ENCODE peak calls at places on chromosomes 7 and 10, in ten cellular contexts. One of them, this sample, is unnamed.

GRCh38 chr7:138752568-138753518 is 45.0 kb upstream of the TMEM213 start:
- DNase-seq in AG09309: no peak
- DNase-seq in testis: peak
- DNase-seq in mammary epithelial cell: peak
- DNase-seq in Panc1: peak
- DNase-seq in Peyer's patch: peak
- DNase-seq in coronary artery: no peak
- DNase-seq in cardiac muscle cell: peak
- DNase-seq in AG04450: no peak
- DNase-seq in astrocyte of the cerebellum: no peak
- DNase-seq in this sample: peak

GRCh38 chr10:121460733-121461132 is 137.5 kb downstream of the FGFR2 start:
- DNase-seq in AG09309: no peak
- DNase-seq in testis: no peak
- DNase-seq in mammary epithelial cell: peak
- DNase-seq in Panc1: no peak
- DNase-seq in Peyer's patch: no peak
- DNase-seq in coronary artery: no peak
- DNase-seq in cardiac muscle cell: no peak
- DNase-seq in AG04450: no peak
- DNase-seq in astrocyte of the cerebellum: no peak
- DNase-seq in this sample: peak

GRCh38 chr10:97332586-97333350 is 1.8 kb downstream of the FRAT2 start:
- DNase-seq in AG09309: peak
- DNase-seq in testis: peak
- DNase-seq in mammary epithelial cell: peak
- DNase-seq in Panc1: peak
- DNase-seq in Peyer's patch: peak
- DNase-seq in coronary artery: no peak
- DNase-seq in cardiac muscle cell: peak
- DNase-seq in AG04450: peak
- DNase-seq in astrocyte of the cerebellum: peak
- DNase-seq in this sample: peak

GRCh38 chr10:51759896-51760534 is 60.6 kb upstream of the CSTF2T start:
- DNase-seq in AG09309: no peak
- DNase-seq in testis: no peak
- DNase-seq in mammary epithelial cell: no peak
- DNase-seq in Panc1: no peak
- DNase-seq in Peyer's patch: no peak
- DNase-seq in coronary artery: no peak
- DNase-seq in cardiac muscle cell: no peak
- DNase-seq in AG04450: no peak
- DNase-seq in astrocyte of the cerebellum: no peak
- DNase-seq in this sample: no peak

GRCh38 chr10:17009228-17009700 is 120.3 kb downstream of the CUBN start:
- DNase-seq in AG09309: no peak
- DNase-seq in testis: no peak
- DNase-seq in mammary epithelial cell: peak
- DNase-seq in Panc1: no peak
- DNase-seq in Peyer's patch: no peak
- DNase-seq in coronary artery: no peak
- DNase-seq in cardiac muscle cell: no peak
- DNase-seq in AG04450: no peak
- DNase-seq in astrocyte of the cerebellum: no peak
- DNase-seq in this sample: peak

GRCh38 chr10:21260060-21260792 is 265.3 kb downstream of the SKIDA1 start:
- DNase-seq in AG09309: no peak
- DNase-seq in testis: peak
- DNase-seq in mammary epithelial cell: no peak
- DNase-seq in Panc1: no peak
- DNase-seq in Peyer's patch: no peak
- DNase-seq in coronary artery: no peak
- DNase-seq in cardiac muscle cell: no peak
- DNase-seq in AG04450: no peak
- DNase-seq in astrocyte of the cerebellum: no peak
- DNase-seq in this sample: no peak

GRCh38 chr10:62268027-62268398 is 631 bp downstream of the RTKN2 start:
- DNase-seq in AG09309: no peak
- DNase-seq in testis: no peak
- DNase-seq in mammary epithelial cell: no peak
- DNase-seq in Panc1: no peak
- DNase-seq in Peyer's patch: no peak
- DNase-seq in coronary artery: no peak
- DNase-seq in cardiac muscle cell: peak
- DNase-seq in AG04450: no peak
- DNase-seq in astrocyte of the cerebellum: no peak
- DNase-seq in this sample: no peak

GRCh38 chr7:3207387-3207786 is 93.7 kb upstream of the SDK1 start:
- DNase-seq in AG09309: no peak
- DNase-seq in testis: no peak
- DNase-seq in mammary epithelial cell: no peak
- DNase-seq in Panc1: no peak
- DNase-seq in Peyer's patch: no peak
- DNase-seq in coronary artery: no peak
- DNase-seq in cardiac muscle cell: no peak
- DNase-seq in AG04450: no peak
- DNase-seq in astrocyte of the cerebellum: no peak
- DNase-seq in this sample: no peak

GRCh38 chr10:82240408-82240807 is 365.4 kb downstream of the NRG3 start:
- DNase-seq in AG09309: no peak
- DNase-seq in testis: no peak
- DNase-seq in mammary epithelial cell: no peak
- DNase-seq in Panc1: no peak
- DNase-seq in Peyer's patch: no peak
- DNase-seq in coronary artery: no peak
- DNase-seq in cardiac muscle cell: no peak
- DNase-seq in AG04450: no peak
- DNase-seq in astrocyte of the cerebellum: no peak
- DNase-seq in this sample: no peak

GRCh38 chr7:23938937-23939552 is 229.0 kb downstream of the STK31 start:
- DNase-seq in AG09309: no peak
- DNase-seq in testis: peak
- DNase-seq in mammary epithelial cell: peak
- DNase-seq in Panc1: peak
- DNase-seq in Peyer's patch: peak
- DNase-seq in coronary artery: no peak
- DNase-seq in cardiac muscle cell: peak
- DNase-seq in AG04450: no peak
- DNase-seq in astrocyte of the cerebellum: no peak
- DNase-seq in this sample: peak
- TF ChIP-seq CTCF in AG09309: peak
- TF ChIP-seq CTCF in testis: no peak
- TF ChIP-seq CTCF in mammary epithelial cell: peak
- TF ChIP-seq CTCF in Panc1: peak
- TF ChIP-seq CTCF in Peyer's patch: peak
- TF ChIP-seq CTCF in coronary artery: no peak
- TF ChIP-seq CTCF in cardiac muscle cell: peak
- TF ChIP-seq CTCF in AG04450: peak
- TF ChIP-seq CTCF in astrocyte of the cerebellum: peak
- TF ChIP-seq CTCF in this sample: peak

DNA sequence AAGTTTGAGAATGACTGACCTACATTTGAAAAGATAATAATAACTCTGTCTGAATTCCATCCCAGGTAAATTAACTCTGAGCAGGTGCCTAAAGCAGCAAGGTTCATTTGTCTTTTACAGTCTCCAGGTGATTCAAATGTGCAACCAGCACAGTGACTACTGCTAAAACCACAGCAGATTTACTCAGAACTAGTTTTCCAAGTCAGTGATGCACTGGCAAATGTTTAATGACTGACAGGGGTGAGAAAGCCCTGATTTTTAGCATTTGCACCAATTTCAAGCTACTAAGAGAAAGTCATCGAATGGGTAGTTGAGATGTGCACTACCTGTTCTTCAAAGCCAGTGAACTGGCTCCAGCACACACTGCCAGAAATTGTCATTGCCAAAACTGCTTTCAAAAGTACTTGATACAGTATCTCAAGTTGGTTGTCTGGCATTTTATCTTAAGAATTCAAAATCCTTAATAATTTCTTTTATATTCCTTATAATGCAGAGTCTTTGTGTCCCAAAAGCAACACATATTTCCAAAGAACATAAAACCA is 60.3 kb downstream of the ATOH7 start:
- DNase-seq in AG09309: no peak
- DNase-seq in testis: peak
- DNase-seq in mammary epithelial cell: no peak
- DNase-seq in Panc1: no peak
- DNase-seq in Peyer's patch: no peak
- DNase-seq in coronary artery: no peak
- DNase-seq in cardiac muscle cell: no peak
- DNase-seq in AG04450: no peak
- DNase-seq in astrocyte of the cerebellum: no peak
- DNase-seq in this sample: no peak
- H3K4me3 ChIP-seq in AG09309: no peak
- H3K4me3 ChIP-seq in testis: no peak
- H3K4me3 ChIP-seq in mammary epithelial cell: no peak
- H3K4me3 ChIP-seq in Panc1: no peak
- H3K4me3 ChIP-seq in Peyer's patch: no peak
- H3K4me3 ChIP-seq in coronary artery: no peak
- H3K4me3 ChIP-seq in cardiac muscle cell: no peak
- H3K4me3 ChIP-seq in AG04450: no peak
- H3K4me3 ChIP-seq in astrocyte of the cerebellum: no peak
- H3K4me3 ChIP-seq in this sample: no peak

DNA sequence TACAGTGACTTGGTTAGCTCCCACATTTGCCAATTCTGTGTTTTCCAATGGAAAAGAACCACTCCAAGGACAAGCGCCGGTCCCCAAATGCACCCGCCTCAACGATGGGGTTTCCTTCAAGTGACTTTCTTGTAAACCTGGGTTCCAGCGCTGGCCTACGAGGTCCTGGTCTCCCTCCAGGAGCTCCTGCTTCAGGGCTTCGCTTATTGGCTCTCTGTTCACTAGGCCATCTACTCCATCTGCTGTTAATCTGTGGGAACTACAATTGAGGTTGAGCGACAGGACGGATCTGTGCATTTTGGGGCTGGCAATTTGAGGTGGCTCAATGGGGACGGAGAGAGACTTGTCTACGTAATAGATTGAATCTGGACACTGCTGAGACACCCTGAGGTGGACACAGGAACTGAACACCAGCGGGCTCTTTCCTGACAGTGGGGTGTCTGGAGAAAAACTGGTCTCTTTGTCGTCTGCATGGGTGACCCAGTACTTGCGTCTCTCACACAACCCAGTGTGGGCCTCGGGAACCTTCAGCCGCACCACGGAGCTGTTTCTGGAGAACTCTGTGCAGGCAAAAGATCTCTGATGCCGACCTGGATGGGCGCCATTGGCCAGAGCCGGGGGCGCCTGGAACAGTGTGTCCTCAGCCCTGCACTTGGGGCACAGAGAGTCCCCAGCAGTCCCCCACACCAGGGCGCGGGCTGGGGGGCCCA is 115.9 kb upstream of the ADAM12 start:
- DNase-seq in AG09309: peak
- DNase-seq in testis: peak
- DNase-seq in mammary epithelial cell: peak
- DNase-seq in Panc1: peak
- DNase-seq in Peyer's patch: no peak
- DNase-seq in coronary artery: no peak
- DNase-seq in cardiac muscle cell: peak
- DNase-seq in AG04450: peak
- DNase-seq in astrocyte of the cerebellum: peak
- DNase-seq in this sample: peak
- TF ChIP-seq CTCF in AG09309: peak
- TF ChIP-seq CTCF in testis: peak
- TF ChIP-seq CTCF in mammary epithelial cell: peak
- TF ChIP-seq CTCF in Panc1: peak
- TF ChIP-seq CTCF in Peyer's patch: peak
- TF ChIP-seq CTCF in coronary artery: peak
- TF ChIP-seq CTCF in cardiac muscle cell: peak
- TF ChIP-seq CTCF in AG04450: peak
- TF ChIP-seq CTCF in astrocyte of the cerebellum: peak
- TF ChIP-seq CTCF in this sample: peak

GRCh38 chr10:26334232-26334931 is 103.8 kb upstream of the APBB1IP start:
- DNase-seq in AG09309: no peak
- DNase-seq in testis: no peak
- DNase-seq in mammary epithelial cell: no peak
- DNase-seq in Panc1: no peak
- DNase-seq in Peyer's patch: no peak
- DNase-seq in coronary artery: no peak
- DNase-seq in cardiac muscle cell: no peak
- DNase-seq in AG04450: no peak
- DNase-seq in astrocyte of the cerebellum: no peak
- DNase-seq in this sample: no peak

GRCh38 chr10:26334932-26335573 is 103.1 kb upstream of the APBB1IP start:
- DNase-seq in AG09309: peak
- DNase-seq in testis: peak
- DNase-seq in mammary epithelial cell: peak
- DNase-seq in Panc1: peak
- DNase-seq in Peyer's patch: peak
- DNase-seq in coronary artery: peak
- DNase-seq in cardiac muscle cell: peak
- DNase-seq in AG04450: no peak
- DNase-seq in astrocyte of the cerebellum: peak
- DNase-seq in this sample: peak

GRCh38 chr10:26331376-26331775 is 106.8 kb upstream of the APBB1IP start:
- DNase-seq in AG09309: no peak
- DNase-seq in testis: no peak
- DNase-seq in mammary epithelial cell: no peak
- DNase-seq in Panc1: no peak
- DNase-seq in Peyer's patch: no peak
- DNase-seq in coronary artery: no peak
- DNase-seq in cardiac muscle cell: no peak
- DNase-seq in AG04450: no peak
- DNase-seq in astrocyte of the cerebellum: no peak
- DNase-seq in this sample: no peak

GRCh38 chr10:26336979-26337378 is 101.2 kb upstream of the APBB1IP start:
- DNase-seq in AG09309: no peak
- DNase-seq in testis: no peak
- DNase-seq in mammary epithelial cell: no peak
- DNase-seq in Panc1: no peak
- DNase-seq in Peyer's patch: no peak
- DNase-seq in coronary artery: no peak
- DNase-seq in cardiac muscle cell: no peak
- DNase-seq in AG04450: no peak
- DNase-seq in astrocyte of the cerebellum: no peak
- DNase-seq in this sample: no peak

GRCh38 chr10:26335574-26336093 is 102.5 kb upstream of the APBB1IP start:
- DNase-seq in AG09309: no peak
- DNase-seq in testis: no peak
- DNase-seq in mammary epithelial cell: no peak
- DNase-seq in Panc1: no peak
- DNase-seq in Peyer's patch: no peak
- DNase-seq in coronary artery: no peak
- DNase-seq in cardiac muscle cell: no peak
- DNase-seq in AG04450: no peak
- DNase-seq in astrocyte of the cerebellum: no peak
- DNase-seq in this sample: no peak
- H3K4me3 ChIP-seq in AG09309: no peak
- H3K4me3 ChIP-seq in testis: no peak
- H3K4me3 ChIP-seq in mammary epithelial cell: no peak
- H3K4me3 ChIP-seq in Panc1: peak
- H3K4me3 ChIP-seq in Peyer's patch: peak
- H3K4me3 ChIP-seq in coronary artery: peak
- H3K4me3 ChIP-seq in cardiac muscle cell: no peak
- H3K4me3 ChIP-seq in AG04450: no peak
- H3K4me3 ChIP-seq in astrocyte of the cerebellum: no peak
- H3K4me3 ChIP-seq in this sample: no peak

GRCh38 chr10:84845628-84846261 is 517.4 kb downstream of the CCSER2 start:
- DNase-seq in AG09309: no peak
- DNase-seq in testis: peak
- DNase-seq in mammary epithelial cell: no peak
- DNase-seq in Panc1: no peak
- DNase-seq in Peyer's patch: no peak
- DNase-seq in coronary artery: no peak
- DNase-seq in cardiac muscle cell: peak
- DNase-seq in AG04450: no peak
- DNase-seq in astrocyte of the cerebellum: no peak
- DNase-seq in this sample: no peak
- TF ChIP-seq CTCF in AG09309: no peak
- TF ChIP-seq CTCF in testis: peak
- TF ChIP-seq CTCF in mammary epithelial cell: peak
- TF ChIP-seq CTCF in Panc1: peak
- TF ChIP-seq CTCF in Peyer's patch: no peak
- TF ChIP-seq CTCF in coronary artery: no peak
- TF ChIP-seq CTCF in cardiac muscle cell: no peak
- TF ChIP-seq CTCF in AG04450: no peak
- TF ChIP-seq CTCF in astrocyte of the cerebellum: no peak
- TF ChIP-seq CTCF in this sample: peak